ENCODE peak calls at places on chromosome 7, in five cellular contexts. B is cardiac fibroblast; X is stimulated activated CD8-positive, alpha-beta memory T cell treated with anti-CD3 and anti-CD28 coated beads, Interleukin-4, amount 100 ng/mL, for 4 hours; Z is GM10248; P is EL. S is an unnamed sample.

GRCh38 chr7:918118-918425 is 36.4 kb downstream of the ADAP1 start:
- DNase-seq in B (no peak), X (no peak), Z (no peak), P (no peak), S (no peak)

GRCh38 chr7:134632937-134633540 is 13.6 kb upstream of the BPGM start:
- DNase-seq in B (peak), X (no peak), Z (peak), P (peak), S (no peak)

GRCh38 chr7:26439502-26440252 is 148.0 kb downstream of the SNX10 start:
- DNase-seq in B (no peak), X (no peak), Z (no peak), P (no peak), S (no peak)

GRCh38 chr7:112423987-112424386 is 26.3 kb upstream of the IFRD1 start:
- DNase-seq in B (no peak), X (no peak), Z (no peak), P (no peak), S (no peak)

GRCh38 chr7:134946260-134946659 is 40.0 kb upstream of the AGBL3 start:
- DNase-seq in B (peak), X (no peak), Z (no peak), P (no peak), S (no peak)

GRCh38 chr7:46214526-46214925 is 293.5 kb upstream of the IGFBP3 start:
- DNase-seq in B (no peak), X (no peak), Z (no peak), P (no peak), S (no peak)

GRCh38 chr7:151339651-151340377 is 1.8 kb upstream of the NUB1 start:
- DNase-seq in B (no peak), X (no peak), Z (peak), P (no peak), S (peak)

GRCh38 chr7:73976761-73977625 is 51.0 kb upstream of the ELN start:
- DNase-seq in B (no peak), X (no peak), Z (no peak), P (no peak), S (no peak)

GRCh38 chr7:133582766-133583523 is 330.1 kb downstream of the EXOC4 start:
- DNase-seq in B (peak), X (no peak), Z (no peak), P (peak), S (no peak)

GRCh38 chr7:120064565-120064964 is 208.4 kb upstream of the KCND2 start:
- DNase-seq in B (peak), X (no peak), Z (no peak), P (no peak), S (peak)

GRCh38 chr7:14698239-14698638 is 204.3 kb downstream of the DGKB start:
- DNase-seq in B (peak), X (no peak), Z (no peak), P (peak), S (no peak)

GRCh38 chr7:134420509-134421125 is 38.3 kb downstream of the AKR1B1 start:
- DNase-seq in B (peak), X (no peak), Z (peak), P (peak), S (no peak)

GRCh38 chr7:83204715-83205114 is 42.0 kb upstream of the PCLO start:
- DNase-seq in B (no peak), X (no peak), Z (no peak), P (no peak), S (no peak)

GRCh38 chr7:69208848-69209247 is 389.4 kb upstream of the AUTS2 start:
- DNase-seq in B (no peak), X (no peak), Z (peak), P (no peak), S (peak)

GRCh38 chr7:6419310-6419773 is 28.4 kb downstream of the DAGLB start:
- DNase-seq in B (no peak), X (no peak), Z (no peak), P (no peak), S (no peak)

GRCh38 chr7:3688061-3688460 is 387.0 kb downstream of the SDK1 start:
- DNase-seq in B (no peak), X (no peak), Z (no peak), P (no peak), S (no peak)

GRCh38 chr7:42236266-42237161 is 495 bp downstream of the GLI3 start:
- DNase-seq in B (peak), X (no peak), Z (peak), P (peak), S (peak)

GRCh38 chr7:37921340-37921805 is 933 bp downstream of the EPDR1 start:
- DNase-seq in B (no peak), X (no peak), Z (peak), P (no peak), S (no peak)

GRCh38 chr7:103981003-103981423 is 8.4 kb downstream of the RELN start:
- DNase-seq in B (no peak), X (no peak), Z (no peak), P (no peak), S (no peak)

GRCh38 chr7:107879400-107880035 is 11.5 kb upstream of the DLD start:
- DNase-seq in B (peak), X (no peak), Z (peak), P (peak), S (no peak)

GRCh38 chr7:105454921-105455320 is 66.2 kb upstream of the SRPK2 start:
- DNase-seq in B (no peak), X (no peak), Z (no peak), P (peak), S (no peak)

GRCh38 chr7:82284936-82285519 is 158.5 kb downstream of the CACNA2D1 start:
- DNase-seq in B (no peak), X (no peak), Z (no peak), P (no peak), S (no peak)

GRCh38 chr7:91567111-91568012 is 303.1 kb downstream of the FZD1 start:
- DNase-seq in B (no peak), X (no peak), Z (no peak), P (no peak), S (no peak)

GRCh38 chr7:150385240-150385830 is 6.2 kb downstream of the ZNF775 start:
- DNase-seq in B (no peak), X (no peak), Z (no peak), P (no peak), S (no peak)

GRCh38 chr7:127792528-127793342 is 140.7 kb downstream of the SND1 start:
- DNase-seq in B (no peak), X (no peak), Z (peak), P (no peak), S (no peak)

GRCh38 chr7:601573-602340 is 82.1 kb upstream of the PDGFA start:
- DNase-seq in B (peak), X (peak), Z (peak), P (no peak), S (peak)

GRCh38 chr7:143299840-143300239 is 11.7 kb downstream of the CASP2 start:
- DNase-seq in B (no peak), X (peak), Z (no peak), P (no peak), S (no peak)

GRCh38 chr7:129925416-129926002 is 27.3 kb downstream of the UBE2H start:
- DNase-seq in B (peak), X (no peak), Z (no peak), P (peak), S (no peak)

GRCh38 chr7:157272351-157273207 is 64.2 kb upstream of the DNAJB6 start:
- DNase-seq in B (no peak), X (no peak), Z (no peak), P (no peak), S (no peak)

GRCh38 chr7:151923097-151923876 is 33.0 kb upstream of the GALNTL5 start:
- DNase-seq in B (peak), X (no peak), Z (no peak), P (no peak), S (no peak)

GRCh38 chr7:88104732-88105131 is 115.1 kb downstream of the SRI start:
- DNase-seq in B (no peak), X (no peak), Z (no peak), P (no peak), S (no peak)

S was measured in GM06990.